ENCODE peak calls at places on chromosomes 16 and 17, in four cellular contexts. O, G, Y and S are unnamed samples.

GRCh38 chr17:73976676-73977521 is 226.6 kb upstream of the RPL38 start:
- DNase-seq in O (no peak), G (no peak), Y (no peak), S (peak; percentile 5)

GRCh38 chr16:70162041-70162451 is 11.5 kb upstream of the CLEC18C start:
- DNase-seq in O (no peak), G (no peak), Y (no peak), S (peak; percentile 29)

GRCh38 chr17:57085448-57086068 is 512 bp downstream of the AKAP1 start:
- DNase-seq in O (peak; percentile 46), G (peak; percentile 54), Y (peak; percentile 63), S (peak; percentile 91)

GRCh38 chr17:33049781-33050414 is 58.3 kb downstream of the SPACA3 start:
- DNase-seq in O (peak; percentile 4), G (peak; percentile 47), Y (no peak), S (peak; percentile 78)

GRCh38 chr17:45894022-45894784 is at the start of gene MAPT:
- DNase-seq in O (peak; percentile 71), G (peak; percentile 81), Y (peak; percentile 93), S (peak; percentile 98)

GRCh38 chr17:28763137-28763799 is 19.5 kb downstream of the TRAF4 start:
- DNase-seq in O (no peak), G (no peak), Y (no peak), S (no peak)

GRCh38 chr16:1825381-1825863 is 1.2 kb downstream of the HAGH start:
- DNase-seq in O (no peak), G (no peak), Y (no peak), S (no peak)

GRCh38 chr17:1239210-1239609 is 31.0 kb upstream of the BHLHA9 start:
- DNase-seq in O (no peak), G (no peak), Y (no peak), S (no peak)

GRCh38 chr16:12215302-12216105 is 239.0 kb downstream of the SNX29 start:
- DNase-seq in O (no peak), G (no peak), Y (no peak), S (peak; percentile 61)

GRCh38 chr17:81991684-81992513 is 14.5 kb downstream of the ASPSCR1 start:
- DNase-seq in O (no peak), G (peak; percentile 45), Y (peak; percentile 93), S (peak; percentile 89)

GRCh38 chr16:12664334-12664733 is 139.4 kb downstream of the CPPED1 start:
- DNase-seq in O (no peak), G (no peak), Y (no peak), S (no peak)

GRCh38 chr16:89060207-89060794 is 33.4 kb upstream of the ACSF3 start:
- DNase-seq in O (no peak), G (no peak), Y (no peak), S (no peak)

GRCh38 chr16:84293406-84293805 is 1.3 kb upstream of the WFDC1 start:
- DNase-seq in O (no peak), G (no peak), Y (no peak), S (no peak)

GRCh38 chr16:84292032-84292431 is 2.6 kb upstream of the WFDC1 start:
- DNase-seq in O (no peak), G (no peak), Y (no peak), S (no peak)

GRCh38 chr16:84294196-84295142 is at the start of gene WFDC1:
- DNase-seq in O (no peak), G (peak; percentile 36), Y (no peak), S (peak; percentile 56)

GRCh38 chr16:84298376-84298899 is 3.8 kb downstream of the WFDC1 start:
- DNase-seq in O (no peak), G (no peak), Y (no peak), S (no peak)

DNA sequence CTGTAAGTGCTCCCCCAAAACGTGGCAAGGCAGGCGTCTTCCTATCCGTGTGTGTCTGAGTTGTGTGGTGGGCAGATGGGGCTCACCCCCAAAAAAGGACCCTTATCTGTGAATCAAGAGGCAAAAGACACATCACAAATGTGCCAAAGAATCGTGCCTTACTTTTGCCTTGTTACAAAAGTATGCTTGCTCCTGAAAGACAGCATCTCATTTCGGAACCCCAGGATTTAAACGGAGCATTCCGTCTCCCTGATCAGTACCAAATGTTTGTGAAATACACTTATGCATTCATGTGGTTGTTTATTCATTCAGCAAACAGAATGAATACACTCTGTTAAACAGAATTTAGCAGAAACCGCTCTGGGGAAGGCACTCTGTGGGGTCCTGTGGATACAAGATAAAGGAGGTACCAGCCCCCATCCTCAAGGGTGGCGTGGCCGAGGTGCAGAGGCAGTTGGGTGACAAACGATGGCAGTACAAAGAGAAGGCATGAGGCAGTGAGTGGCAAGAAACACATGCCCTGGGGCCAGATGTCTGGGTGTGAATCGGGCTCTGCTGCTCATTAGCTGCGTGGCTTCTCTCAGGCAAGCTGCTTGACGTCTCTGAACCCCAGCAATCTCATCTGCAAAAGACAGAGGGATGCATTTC is 649 bp downstream of the WFDC1 start:
- DNase-seq in O (no peak), G (no peak), Y (no peak), S (no peak)
- H3K4me3 ChIP-seq in O (no peak overlapping the region), G (peak overlapping the region; percentile 59), Y (no peak overlapping the region), S (no peak overlapping the region)

DNA sequence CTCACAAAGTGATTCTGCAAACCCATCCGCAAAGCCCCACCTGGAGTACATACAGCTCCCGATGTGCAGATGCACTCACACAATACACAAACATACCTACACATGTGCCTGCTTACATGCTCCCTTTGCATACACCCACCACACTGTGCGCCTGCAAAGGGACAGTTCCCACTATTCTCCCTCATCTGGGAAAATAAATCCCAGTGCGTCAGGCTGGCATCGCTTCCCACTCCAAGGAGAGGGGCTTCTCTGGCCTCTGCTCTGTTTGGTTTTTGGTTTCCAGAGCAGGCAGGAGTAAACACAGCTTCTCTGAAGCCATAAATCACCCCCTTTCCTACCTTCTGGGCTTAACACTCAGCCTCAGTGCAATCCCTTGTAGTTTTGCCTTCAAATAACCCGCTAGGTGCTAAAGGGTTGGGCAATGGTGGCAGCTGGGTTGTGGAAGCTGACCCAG is 14.7 kb downstream of the HOXB4 start:
- DNase-seq in O (no peak), G (no peak), Y (no peak), S (peak; percentile 47)
- H3K27me3 ChIP-seq in O (peaks cover under 1% of the 10 kb centered on the region), G (peaks cover 11% of the 10 kb centered on the region), Y (peaks cover 11% of the 10 kb centered on the region), S (peaks cover 99% of the 10 kb centered on the region)

DNA sequence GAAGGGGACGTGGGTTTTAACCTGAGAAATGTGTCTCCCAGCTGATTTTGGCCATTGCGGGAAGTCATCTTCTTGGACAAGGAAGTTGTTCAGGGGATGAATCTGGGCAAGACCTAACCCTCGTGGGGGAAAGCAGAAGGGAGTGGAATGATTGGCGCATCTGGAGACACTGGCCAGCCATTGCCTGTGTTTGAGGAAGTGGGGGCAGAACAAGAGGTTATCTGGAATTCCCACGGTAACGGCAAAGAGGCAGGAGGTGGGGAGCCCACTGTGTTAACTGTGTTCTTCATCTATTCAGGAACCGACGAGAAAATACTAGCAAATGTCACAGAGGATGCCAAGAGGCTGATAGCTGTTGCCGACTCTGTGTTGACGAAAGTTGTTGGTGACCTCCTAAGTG is 66.9 kb downstream of the RNF213 start:
- DNase-seq in O (no peak), G (no peak), Y (no peak), S (no peak)
- H3K36me3 ChIP-seq in O (peaks cover 67% of the 10 kb centered on the region), G (peaks cover 76% of the 10 kb centered on the region), Y (no peaks in the 10 kb centered on the region), S (peaks cover 15% of the 10 kb centered on the region)

GRCh38 chr17:66548659-66549311 is 246.4 kb downstream of the PRKCA start:
- DNase-seq in O (no peak), G (no peak), Y (no peak), S (no peak)

GRCh38 chr17:66549312-66549705 is 246.9 kb downstream of the PRKCA start:
- DNase-seq in O (no peak), G (no peak), Y (no peak), S (no peak)

GRCh38 chr17:66551839-66552238 is 249.4 kb downstream of the PRKCA start:
- DNase-seq in O (no peak), G (no peak), Y (no peak), S (no peak)

GRCh38 chr17:66548158-66548557 is 245.7 kb downstream of the PRKCA start:
- DNase-seq in O (peak; percentile 26), G (no peak), Y (no peak), S (no peak)

DNA sequence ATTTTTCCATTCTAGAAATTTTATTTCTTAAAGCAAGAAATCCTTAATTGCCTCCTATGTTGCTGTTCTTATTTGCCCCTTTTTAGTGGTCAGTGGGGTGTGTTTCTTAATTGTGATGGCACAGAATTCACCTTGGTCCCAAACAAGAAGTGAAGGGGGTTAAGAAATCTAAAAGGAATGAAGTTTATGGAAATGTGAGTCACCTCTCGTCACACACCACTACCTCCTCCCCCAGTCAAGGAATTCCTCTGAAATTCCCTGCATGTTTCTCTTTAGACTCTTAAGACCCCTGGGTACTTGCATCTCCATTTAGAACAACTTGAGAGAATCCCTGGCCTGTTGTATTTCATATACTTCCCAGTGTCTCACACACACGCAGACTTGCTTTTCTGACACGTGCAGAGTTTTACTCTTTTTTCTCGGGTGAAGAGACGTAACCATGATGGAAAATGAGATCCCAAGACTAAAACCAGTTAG is 247.4 kb downstream of the PRKCA start:
- DNase-seq in O (no peak), G (no peak), Y (no peak), S (peak; percentile 44)
- H3K4me3 ChIP-seq in O (no peak overlapping the region), G (no peak overlapping the region), Y (no peak overlapping the region), S (no peak overlapping the region)

GRCh38 chr17:49910858-49911204 is 58.2 kb upstream of the DLX4 start:
- DNase-seq in O (no peak), G (no peak), Y (no peak), S (no peak)
- H3K27me3 ChIP-seq in O (peaks cover 30% of the 10 kb centered on the region), G (peaks cover 90% of the 10 kb centered on the region), Y (peaks cover 56% of the 10 kb centered on the region), S (peaks cover 73% of the 10 kb centered on the region)